ENCODE peak calls at places on chromosome 15, in nine cellular contexts. U is aorta; J is NCI-H524; W is activated naive CD8-positive, alpha-beta T cell treated with anti-CD3 and anti-CD28 coated beads, Interleukin-2, amount 50 U/mL, for 16 hours; A is fibroblast of mammary gland; S is activated T-cell treated with anti-CD3 and anti-CD28 coated beads for 4 hours; E is kidney tubule cell; T is GM04504; D is Right ventricle myocardium superior. K is an unnamed sample.

GRCh38 chr15:36737430-36737891 is 158.0 kb downstream of the CDIN1 start:
- DNase-seq in U (no peak), J (no peak), W (no peak), A (peak), S (no peak), E (peak), T (peak), D (no peak), K (no peak)

GRCh38 chr15:67746022-67746421 is 79.3 kb upstream of the SKOR1 start:
- DNase-seq in U (no peak), J (no peak), W (no peak), A (peak), S (no peak), E (no peak), T (peak), D (no peak), K (no peak)

GRCh38 chr15:68537097-68537496 is 41.7 kb upstream of the CORO2B start:
- DNase-seq in U (no peak), J (no peak), W (no peak), A (no peak), S (no peak), E (no peak), T (no peak), D (no peak), K (no peak)

GRCh38 chr15:79474252-79474651 is 42.1 kb downstream of the MINAR1 start:
- DNase-seq in U (no peak), J (no peak), W (no peak), A (peak), S (no peak), E (peak), T (peak), D (no peak), K (no peak)

GRCh38 chr15:90301901-90302300 is 36.4 kb downstream of the NGRN start:
- DNase-seq in U (no peak), J (no peak), W (no peak), A (no peak), S (no peak), E (no peak), T (no peak), D (no peak), K (no peak)

GRCh38 chr15:67680645-67681044 is 138.1 kb downstream of the MAP2K5 start:
- DNase-seq in U (no peak), J (no peak), W (no peak), A (peak), S (no peak), E (no peak), T (no peak), D (no peak), K (no peak)

GRCh38 chr15:67033012-67033411 is 32.4 kb upstream of the SMAD3 start:
- DNase-seq in U (no peak), J (no peak), W (no peak), A (no peak), S (no peak), E (no peak), T (no peak), D (no peak), K (no peak)

GRCh38 chr15:59594493-59594942 is 17.1 kb upstream of the GCNT3 start:
- DNase-seq in U (no peak), J (no peak), W (no peak), A (peak), S (no peak), E (peak), T (peak), D (no peak), K (peak)

GRCh38 chr15:58038426-58039106 is 26.9 kb downstream of the ALDH1A2 start:
- DNase-seq in U (no peak), J (peak), W (no peak), A (peak), S (no peak), E (peak), T (no peak), D (no peak), K (peak)

GRCh38 chr15:20351448-20351961 is 190.1 kb downstream of the GOLGA6L6 start:
- DNase-seq in U (peak), J (no peak), W (no peak), A (no peak), S (no peak), E (no peak), T (no peak), D (peak), K (no peak)

GRCh38 chr15:77018796-77019475 is 24.0 kb downstream of the PSTPIP1 start:
- DNase-seq in U (no peak), J (no peak), W (no peak), A (no peak), S (no peak), E (no peak), T (no peak), D (peak), K (no peak)

GRCh38 chr15:91113036-91113435 is 13.0 kb downstream of the SV2B start:
- DNase-seq in U (no peak), J (peak), W (no peak), A (no peak), S (no peak), E (no peak), T (no peak), D (no peak), K (no peak)

GRCh38 chr15:58410353-58410752 is 21.4 kb upstream of the LIPC start:
- DNase-seq in U (no peak), J (no peak), W (peak), A (peak), S (peak), E (peak), T (no peak), D (no peak), K (peak)

GRCh38 chr15:77025471-77025901 is 30.6 kb downstream of the PSTPIP1 start:
- DNase-seq in U (peak), J (no peak), W (no peak), A (no peak), S (no peak), E (no peak), T (no peak), D (peak), K (no peak)

GRCh38 chr15:93584021-93584420 is 495.0 kb upstream of the RGMA start:
- DNase-seq in U (no peak), J (no peak), W (no peak), A (peak), S (no peak), E (no peak), T (no peak), D (peak), K (no peak)

GRCh38 chr15:83111149-83111548 is 3.7 kb downstream of the TM6SF1 start:
- DNase-seq in U (no peak), J (no peak), W (no peak), A (no peak), S (no peak), E (no peak), T (no peak), D (no peak), K (no peak)

GRCh38 chr15:78129098-78130011 is 1.9 kb downstream of the CIB2 start:
- DNase-seq in U (no peak), J (no peak), W (no peak), A (no peak), S (no peak), E (no peak), T (no peak), D (no peak), K (peak)

GRCh38 chr15:40052604-40053003 is 13.6 kb upstream of the SRP14 start:
- DNase-seq in U (no peak), J (no peak), W (no peak), A (no peak), S (no peak), E (peak), T (no peak), D (no peak), K (peak)

GRCh38 chr15:43243246-43243645 is 22.4 kb upstream of the EPB42 start:
- DNase-seq in U (no peak), J (no peak), W (no peak), A (no peak), S (no peak), E (no peak), T (no peak), D (no peak), K (no peak)

GRCh38 chr15:45645026-45645980 is 10.5 kb downstream of the SQOR start:
- DNase-seq in U (no peak), J (no peak), W (no peak), A (peak), S (no peak), E (peak), T (peak), D (no peak), K (no peak)

GRCh38 chr15:58462547-58462946 is 30.8 kb downstream of the LIPC start:
- DNase-seq in U (no peak), J (no peak), W (no peak), A (no peak), S (no peak), E (peak), T (no peak), D (no peak), K (peak)

GRCh38 chr15:39417766-39418165 is 163.1 kb upstream of the THBS1 start:
- DNase-seq in U (no peak), J (no peak), W (no peak), A (no peak), S (no peak), E (no peak), T (no peak), D (no peak), K (no peak)

GRCh38 chr15:85707519-85708338 is 87.0 kb downstream of the KLHL25 start:
- DNase-seq in U (no peak), J (peak), W (no peak), A (peak), S (no peak), E (peak), T (no peak), D (no peak), K (peak)

GRCh38 chr15:69607101-69607500 is 154.5 kb downstream of the RPLP1 start:
- DNase-seq in U (peak), J (no peak), W (no peak), A (no peak), S (no peak), E (no peak), T (peak), D (no peak), K (no peak)

GRCh38 chr15:96165775-96166174 is 164.7 kb upstream of the NR2F2 start:
- DNase-seq in U (no peak), J (no peak), W (no peak), A (no peak), S (no peak), E (no peak), T (no peak), D (no peak), K (no peak)

GRCh38 chr15:60646595-60646994 is 167.7 kb upstream of the ICE2 start:
- DNase-seq in U (no peak), J (no peak), W (no peak), A (no peak), S (no peak), E (no peak), T (no peak), D (no peak), K (no peak)

GRCh38 chr15:75191235-75191634 is 10.4 kb upstream of the C15orf39 start:
- DNase-seq in U (no peak), J (no peak), W (no peak), A (no peak), S (no peak), E (no peak), T (no peak), D (no peak), K (no peak)

K was measured in small intestine.